ENCODE peak calls at places on chromosomes 11 and 22, in seven cellular contexts. One of them, this sample, is unnamed.

GRCh38 chr11:67031791-67032561 is 9.0 kb downstream of the SYT12 start:
- DNase-seq in NCI-H446: no peak
- DNase-seq in PC-9: peak
- DNase-seq in activated T-cell treated with anti-CD3 and anti-CD28 coated beads for 24 hours: no peak
- DNase-seq in stimulated activated CD4-positive, alpha-beta T cell treated with anti-CD3 and anti-CD28 coated beads, Interleukin-1b, Interleukin-23, amount 100 ng/mL, for 48 hours: no peak
- DNase-seq in ACHN: no peak
- DNase-seq in NCI-H1417: no peak
- DNase-seq in this sample: no peak

GRCh38 chr22:38317995-38318715 is 922 bp upstream of the CSNK1E start:
- DNase-seq in NCI-H446: peak
- DNase-seq in PC-9: peak
- DNase-seq in NCI-H1417: peak
- DNase-seq in stimulated activated CD4-positive, alpha-beta T cell treated with anti-CD3 and anti-CD28 coated beads, Interleukin-1b, Interleukin-23, amount 100 ng/mL, for 48 hours: no peak
- DNase-seq in ACHN: peak
- DNase-seq in activated T-cell treated with anti-CD3 and anti-CD28 coated beads for 24 hours: no peak
- DNase-seq in this sample: no peak

GRCh38 chr11:46326813-46327416 is 20.3 kb upstream of the DGKZ start:
- DNase-seq in PC-9: no peak
- DNase-seq in ACHN: no peak
- DNase-seq in NCI-H1417: no peak
- DNase-seq in stimulated activated CD4-positive, alpha-beta T cell treated with anti-CD3 and anti-CD28 coated beads, Interleukin-1b, Interleukin-23, amount 100 ng/mL, for 48 hours: no peak
- DNase-seq in activated T-cell treated with anti-CD3 and anti-CD28 coated beads for 24 hours: no peak
- DNase-seq in NCI-H446: no peak
- DNase-seq in this sample: no peak

GRCh38 chr11:123404626-123405025 is 25.4 kb upstream of the GRAMD1B start:
- DNase-seq in activated T-cell treated with anti-CD3 and anti-CD28 coated beads for 24 hours: no peak
- DNase-seq in NCI-H1417: no peak
- DNase-seq in ACHN: no peak
- DNase-seq in NCI-H446: peak
- DNase-seq in PC-9: no peak
- DNase-seq in stimulated activated CD4-positive, alpha-beta T cell treated with anti-CD3 and anti-CD28 coated beads, Interleukin-1b, Interleukin-23, amount 100 ng/mL, for 48 hours: no peak
- DNase-seq in this sample: no peak

GRCh38 chr11:112734207-112734606 is 227.0 kb upstream of the NCAM1 start:
- DNase-seq in PC-9: no peak
- DNase-seq in NCI-H1417: no peak
- DNase-seq in NCI-H446: no peak
- DNase-seq in activated T-cell treated with anti-CD3 and anti-CD28 coated beads for 24 hours: no peak
- DNase-seq in stimulated activated CD4-positive, alpha-beta T cell treated with anti-CD3 and anti-CD28 coated beads, Interleukin-1b, Interleukin-23, amount 100 ng/mL, for 48 hours: no peak
- DNase-seq in ACHN: peak
- DNase-seq in this sample: peak

GRCh38 chr11:115890500-115890899 is 386.3 kb upstream of the CADM1 start:
- DNase-seq in activated T-cell treated with anti-CD3 and anti-CD28 coated beads for 24 hours: no peak
- DNase-seq in stimulated activated CD4-positive, alpha-beta T cell treated with anti-CD3 and anti-CD28 coated beads, Interleukin-1b, Interleukin-23, amount 100 ng/mL, for 48 hours: no peak
- DNase-seq in PC-9: no peak
- DNase-seq in NCI-H446: no peak
- DNase-seq in ACHN: no peak
- DNase-seq in NCI-H1417: no peak
- DNase-seq in this sample: no peak

GRCh38 chr11:62340269-62340901 is 3.1 kb downstream of the ASRGL1 start:
- DNase-seq in NCI-H1417: peak
- DNase-seq in ACHN: peak
- DNase-seq in activated T-cell treated with anti-CD3 and anti-CD28 coated beads for 24 hours: peak
- DNase-seq in NCI-H446: peak
- DNase-seq in stimulated activated CD4-positive, alpha-beta T cell treated with anti-CD3 and anti-CD28 coated beads, Interleukin-1b, Interleukin-23, amount 100 ng/mL, for 48 hours: peak
- DNase-seq in PC-9: no peak
- DNase-seq in this sample: peak

GRCh38 chr11:14793546-14793945 is 98.5 kb downstream of the CYP2R1 start:
- DNase-seq in NCI-H446: no peak
- DNase-seq in NCI-H1417: no peak
- DNase-seq in stimulated activated CD4-positive, alpha-beta T cell treated with anti-CD3 and anti-CD28 coated beads, Interleukin-1b, Interleukin-23, amount 100 ng/mL, for 48 hours: no peak
- DNase-seq in PC-9: no peak
- DNase-seq in ACHN: no peak
- DNase-seq in activated T-cell treated with anti-CD3 and anti-CD28 coated beads for 24 hours: no peak
- DNase-seq in this sample: no peak

GRCh38 chr11:507727-508515 is 879 bp upstream of the RNH1 start:
- DNase-seq in PC-9: no peak
- DNase-seq in ACHN: no peak
- DNase-seq in NCI-H1417: no peak
- DNase-seq in stimulated activated CD4-positive, alpha-beta T cell treated with anti-CD3 and anti-CD28 coated beads, Interleukin-1b, Interleukin-23, amount 100 ng/mL, for 48 hours: no peak
- DNase-seq in NCI-H446: no peak
- DNase-seq in activated T-cell treated with anti-CD3 and anti-CD28 coated beads for 24 hours: no peak
- DNase-seq in this sample: no peak

GRCh38 chr22:35549338-35549737 is 8.7 kb downstream of the RASD2 start:
- DNase-seq in NCI-H446: peak
- DNase-seq in activated T-cell treated with anti-CD3 and anti-CD28 coated beads for 24 hours: no peak
- DNase-seq in ACHN: no peak
- DNase-seq in PC-9: no peak
- DNase-seq in NCI-H1417: no peak
- DNase-seq in stimulated activated CD4-positive, alpha-beta T cell treated with anti-CD3 and anti-CD28 coated beads, Interleukin-1b, Interleukin-23, amount 100 ng/mL, for 48 hours: no peak
- DNase-seq in this sample: no peak

GRCh38 chr11:64787526-64788320 is 9.4 kb upstream of the SF1 start:
- DNase-seq in NCI-H446: peak
- DNase-seq in ACHN: peak
- DNase-seq in activated T-cell treated with anti-CD3 and anti-CD28 coated beads for 24 hours: no peak
- DNase-seq in PC-9: peak
- DNase-seq in NCI-H1417: no peak
- DNase-seq in stimulated activated CD4-positive, alpha-beta T cell treated with anti-CD3 and anti-CD28 coated beads, Interleukin-1b, Interleukin-23, amount 100 ng/mL, for 48 hours: peak
- DNase-seq in this sample: peak

GRCh38 chr11:122007611-122008071 is 108.4 kb downstream of the BLID start:
- DNase-seq in activated T-cell treated with anti-CD3 and anti-CD28 coated beads for 24 hours: no peak
- DNase-seq in ACHN: no peak
- DNase-seq in stimulated activated CD4-positive, alpha-beta T cell treated with anti-CD3 and anti-CD28 coated beads, Interleukin-1b, Interleukin-23, amount 100 ng/mL, for 48 hours: no peak
- DNase-seq in NCI-H1417: no peak
- DNase-seq in NCI-H446: peak
- DNase-seq in PC-9: no peak
- DNase-seq in this sample: no peak

GRCh38 chr11:45879803-45880685 is 5.4 kb upstream of the MAPK8IP1 start:
- DNase-seq in stimulated activated CD4-positive, alpha-beta T cell treated with anti-CD3 and anti-CD28 coated beads, Interleukin-1b, Interleukin-23, amount 100 ng/mL, for 48 hours: no peak
- DNase-seq in NCI-H1417: no peak
- DNase-seq in PC-9: no peak
- DNase-seq in ACHN: peak
- DNase-seq in activated T-cell treated with anti-CD3 and anti-CD28 coated beads for 24 hours: no peak
- DNase-seq in NCI-H446: no peak
- DNase-seq in this sample: no peak

GRCh38 chr11:61718613-61719302 is 33.7 kb upstream of the MYRF start:
- DNase-seq in NCI-H1417: no peak
- DNase-seq in stimulated activated CD4-positive, alpha-beta T cell treated with anti-CD3 and anti-CD28 coated beads, Interleukin-1b, Interleukin-23, amount 100 ng/mL, for 48 hours: no peak
- DNase-seq in activated T-cell treated with anti-CD3 and anti-CD28 coated beads for 24 hours: no peak
- DNase-seq in PC-9: no peak
- DNase-seq in NCI-H446: peak
- DNase-seq in ACHN: no peak
- DNase-seq in this sample: no peak

GRCh38 chr11:2775626-2776350 is 76.0 kb upstream of the KCNQ1OT1 start:
- DNase-seq in PC-9: no peak
- DNase-seq in ACHN: no peak
- DNase-seq in NCI-H446: no peak
- DNase-seq in activated T-cell treated with anti-CD3 and anti-CD28 coated beads for 24 hours: no peak
- DNase-seq in stimulated activated CD4-positive, alpha-beta T cell treated with anti-CD3 and anti-CD28 coated beads, Interleukin-1b, Interleukin-23, amount 100 ng/mL, for 48 hours: peak
- DNase-seq in NCI-H1417: no peak
- DNase-seq in this sample: no peak

GRCh38 chr11:132605794-132606570 is 926.3 kb downstream of the OPCML start:
- DNase-seq in NCI-H1417: no peak
- DNase-seq in stimulated activated CD4-positive, alpha-beta T cell treated with anti-CD3 and anti-CD28 coated beads, Interleukin-1b, Interleukin-23, amount 100 ng/mL, for 48 hours: no peak
- DNase-seq in ACHN: no peak
- DNase-seq in activated T-cell treated with anti-CD3 and anti-CD28 coated beads for 24 hours: no peak
- DNase-seq in NCI-H446: no peak
- DNase-seq in PC-9: no peak
- DNase-seq in this sample: no peak

GRCh38 chr11:15006139-15006759 is 34.1 kb upstream of the CALCA start:
- DNase-seq in NCI-H446: no peak
- DNase-seq in NCI-H1417: peak
- DNase-seq in ACHN: peak
- DNase-seq in stimulated activated CD4-positive, alpha-beta T cell treated with anti-CD3 and anti-CD28 coated beads, Interleukin-1b, Interleukin-23, amount 100 ng/mL, for 48 hours: no peak
- DNase-seq in activated T-cell treated with anti-CD3 and anti-CD28 coated beads for 24 hours: no peak
- DNase-seq in PC-9: no peak
- DNase-seq in this sample: peak

This sample was measured in GM12865.